ENCODE peak calls at places on chromosomes 2 and 18, in four cellular contexts. One of them, this sample, is unnamed.

GRCh38 chr18:72867721-72868665 is at the start of gene NETO1:
- DNase-seq in H1: no peak
- DNase-seq in spleen: peak; percentile 81
- DNase-seq in DND-41: peak; percentile 65
- DNase-seq in this sample: no peak

GRCh38 chr2:71943238-71944182 is 204.2 kb downstream of the CYP26B1 start:
- DNase-seq in H1: no peak
- DNase-seq in spleen: peak; percentile 71
- DNase-seq in DND-41: no peak
- DNase-seq in this sample: no peak

GRCh38 chr2:160940699-160941098 is 219.5 kb upstream of the TANK start:
- DNase-seq in H1: no peak
- DNase-seq in spleen: no peak
- DNase-seq in DND-41: no peak
- DNase-seq in this sample: no peak

GRCh38 chr2:57848723-57849122 is 197.9 kb upstream of the VRK2 start:
- DNase-seq in H1: no peak
- DNase-seq in spleen: peak; percentile 54
- DNase-seq in DND-41: no peak
- DNase-seq in this sample: no peak

GRCh38 chr2:149611100-149611820 is 23.7 kb upstream of the MMADHC start:
- DNase-seq in H1: no peak
- DNase-seq in spleen: no peak
- DNase-seq in DND-41: no peak
- DNase-seq in this sample: no peak

GRCh38 chr2:170566138-170566537 is 149.0 kb upstream of the SP5 start:
- DNase-seq in H1: no peak
- DNase-seq in spleen: no peak
- DNase-seq in DND-41: no peak
- DNase-seq in this sample: no peak

GRCh38 chr2:178413472-178414265 is 37.3 kb downstream of the PRKRA start:
- DNase-seq in H1: peak; percentile 59
- DNase-seq in spleen: peak; percentile 94
- DNase-seq in DND-41: peak; percentile 87
- DNase-seq in this sample: peak; percentile 80

GRCh38 chr18:51195602-51196115 is 1.8 kb downstream of the MEX3C start:
- DNase-seq in H1: no peak
- DNase-seq in spleen: no peak
- DNase-seq in DND-41: peak; percentile 59
- DNase-seq in this sample: no peak

GRCh38 chr2:72011356-72011661 is 136.4 kb downstream of the CYP26B1 start:
- DNase-seq in H1: no peak
- DNase-seq in spleen: no peak
- DNase-seq in DND-41: no peak
- DNase-seq in this sample: no peak

GRCh38 chr2:120867290-120868231 is 131.9 kb downstream of the GLI2 start:
- DNase-seq in H1: no peak
- DNase-seq in spleen: peak; percentile 77
- DNase-seq in DND-41: no peak
- DNase-seq in this sample: no peak

GRCh38 chr18:33804258-33804657 is 226.2 kb downstream of the ASXL3 start:
- DNase-seq in H1: no peak
- DNase-seq in spleen: no peak
- DNase-seq in DND-41: no peak
- DNase-seq in this sample: no peak

GRCh38 chr2:119436993-119437772 is 5.5 kb downstream of the TMEM37 start:
- DNase-seq in H1: no peak
- DNase-seq in spleen: no peak
- DNase-seq in DND-41: no peak
- DNase-seq in this sample: no peak

GRCh38 chr2:73746015-73746876 is 9.1 kb upstream of the TPRKB start:
- DNase-seq in H1: no peak
- DNase-seq in spleen: peak; percentile 8
- DNase-seq in DND-41: no peak
- DNase-seq in this sample: no peak

GRCh38 chr2:216885117-216885553 is 25.3 kb upstream of the TNP1 start:
- DNase-seq in H1: no peak
- DNase-seq in spleen: peak; percentile 71
- DNase-seq in DND-41: no peak
- DNase-seq in this sample: no peak
- H3K4me1 ChIP-seq in H1: no peaks in the 10 kb centered on the region
- H3K4me1 ChIP-seq in spleen: peaks cover 11% of the 10 kb centered on the region
- H3K4me1 ChIP-seq in DND-41: peaks cover 17% of the 10 kb centered on the region
- H3K4me1 ChIP-seq in this sample: peaks cover 6% of the 10 kb centered on the region

GRCh38 chr18:35050004-35050623 is 8.9 kb downstream of the MAPRE2 start:
- DNase-seq in H1: no peak
- DNase-seq in spleen: no peak
- DNase-seq in DND-41: no peak
- DNase-seq in this sample: no peak
- H3K4me1 ChIP-seq in H1: peaks cover 7% of the 10 kb centered on the region
- H3K4me1 ChIP-seq in spleen: peaks cover 76% of the 10 kb centered on the region
- H3K4me1 ChIP-seq in DND-41: peaks cover 37% of the 10 kb centered on the region
- H3K4me1 ChIP-seq in this sample: peaks cover 68% of the 10 kb centered on the region

GRCh38 chr2:191249131-191249813 is 4.1 kb downstream of the MYO1B start:
- DNase-seq in H1: no peak
- DNase-seq in spleen: no peak
- DNase-seq in DND-41: no peak
- DNase-seq in this sample: no peak

GRCh38 chr2:191245869-191246531 is 796 bp downstream of the MYO1B start:
- DNase-seq in H1: peak; percentile 57
- DNase-seq in spleen: peak; percentile 79
- DNase-seq in DND-41: peak; percentile 80
- DNase-seq in this sample: peak; percentile 10

GRCh38 chr2:191246820-191247380 is 1.7 kb downstream of the MYO1B start:
- DNase-seq in H1: no peak
- DNase-seq in spleen: no peak
- DNase-seq in DND-41: no peak
- DNase-seq in this sample: no peak

GRCh38 chr2:191245046-191245868 is at the start of gene MYO1B:
- DNase-seq in H1: peak; percentile 39
- DNase-seq in spleen: peak; percentile 87
- DNase-seq in DND-41: peak; percentile 77
- DNase-seq in this sample: peak; percentile 31

DNA sequence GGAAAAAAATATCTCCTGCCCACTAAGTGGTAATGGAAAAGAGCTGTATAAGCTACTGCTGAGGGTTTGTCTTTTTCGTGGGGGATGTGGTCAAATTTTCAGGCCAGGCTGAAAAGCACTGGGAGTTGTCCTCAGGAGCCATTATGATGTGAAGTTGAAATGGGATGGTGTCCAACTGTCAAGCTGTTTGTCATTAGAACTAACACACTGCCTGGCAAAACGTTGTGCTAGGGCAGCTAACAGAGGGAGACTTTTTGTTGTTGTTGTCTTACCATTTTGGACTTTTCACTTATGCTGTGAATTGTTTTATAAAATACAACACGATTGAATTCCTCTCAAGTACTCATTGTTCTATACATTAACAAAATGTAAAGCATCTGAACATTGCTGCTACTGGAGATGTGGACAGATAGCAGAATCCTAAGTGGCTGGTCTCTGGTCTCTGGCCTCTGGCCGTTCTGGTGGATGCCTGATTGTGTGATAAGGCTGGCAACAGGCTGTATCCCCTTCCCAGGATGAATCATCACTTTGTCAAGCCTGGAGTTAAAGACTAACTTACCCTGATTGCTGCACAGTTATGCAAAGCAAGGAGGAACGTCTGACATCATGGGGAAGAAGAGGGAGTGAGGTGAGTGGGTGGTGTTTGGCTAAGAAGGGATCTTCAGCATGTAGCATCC is 2.3 kb downstream of the MYO1B start:
- DNase-seq in H1: peak; percentile 13
- DNase-seq in spleen: no peak
- DNase-seq in DND-41: no peak
- DNase-seq in this sample: no peak
- H3K4me1 ChIP-seq in H1: peaks cover 23% of the 10 kb centered on the region
- H3K4me1 ChIP-seq in spleen: peaks cover 35% of the 10 kb centered on the region
- H3K4me1 ChIP-seq in DND-41: peaks cover 25% of the 10 kb centered on the region
- H3K4me1 ChIP-seq in this sample: peaks cover 7% of the 10 kb centered on the region

GRCh38 chr18:31245820-31246219 is 72.1 kb upstream of the DSG1 start:
- DNase-seq in H1: no peak
- DNase-seq in spleen: no peak
- DNase-seq in DND-41: no peak
- DNase-seq in this sample: no peak

GRCh38 chr18:31244737-31245432 is 73.1 kb upstream of the DSG1 start:
- DNase-seq in H1: no peak
- DNase-seq in spleen: no peak
- DNase-seq in DND-41: no peak
- DNase-seq in this sample: no peak

GRCh38 chr18:31247574-31248199 is 70.3 kb upstream of the DSG1 start:
- DNase-seq in H1: no peak
- DNase-seq in spleen: no peak
- DNase-seq in DND-41: no peak
- DNase-seq in this sample: no peak

GRCh38 chr18:31248783-31249521 is 69.0 kb upstream of the DSG1 start:
- DNase-seq in H1: no peak
- DNase-seq in spleen: no peak
- DNase-seq in DND-41: no peak
- DNase-seq in this sample: no peak

DNA sequence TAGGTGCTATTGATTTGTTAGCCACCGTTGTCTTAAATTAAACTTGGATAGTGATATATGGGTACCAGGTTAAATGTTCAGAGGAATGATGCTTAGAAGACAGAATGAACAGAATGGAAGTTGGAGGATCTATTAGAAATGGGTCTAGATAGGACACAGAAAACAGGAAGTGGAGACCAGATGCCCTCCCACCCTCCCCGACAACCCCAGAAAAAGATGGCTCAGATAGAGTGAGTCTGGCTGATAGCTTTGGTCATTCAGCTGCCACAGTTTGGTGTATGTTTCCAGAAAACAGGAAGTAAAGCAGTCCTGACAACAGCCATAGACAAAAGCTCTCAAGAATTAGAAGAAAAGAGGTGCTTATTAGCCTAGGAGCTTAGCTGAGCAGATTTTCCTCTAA is 71.5 kb upstream of the DSG1 start:
- DNase-seq in H1: no peak
- DNase-seq in spleen: no peak
- DNase-seq in DND-41: no peak
- DNase-seq in this sample: no peak
- H3K4me1 ChIP-seq in H1: peaks cover 18% of the 10 kb centered on the region
- H3K4me1 ChIP-seq in spleen: peaks cover 6% of the 10 kb centered on the region
- H3K4me1 ChIP-seq in DND-41: no peaks in the 10 kb centered on the region
- H3K4me1 ChIP-seq in this sample: no peaks in the 10 kb centered on the region

DNA sequence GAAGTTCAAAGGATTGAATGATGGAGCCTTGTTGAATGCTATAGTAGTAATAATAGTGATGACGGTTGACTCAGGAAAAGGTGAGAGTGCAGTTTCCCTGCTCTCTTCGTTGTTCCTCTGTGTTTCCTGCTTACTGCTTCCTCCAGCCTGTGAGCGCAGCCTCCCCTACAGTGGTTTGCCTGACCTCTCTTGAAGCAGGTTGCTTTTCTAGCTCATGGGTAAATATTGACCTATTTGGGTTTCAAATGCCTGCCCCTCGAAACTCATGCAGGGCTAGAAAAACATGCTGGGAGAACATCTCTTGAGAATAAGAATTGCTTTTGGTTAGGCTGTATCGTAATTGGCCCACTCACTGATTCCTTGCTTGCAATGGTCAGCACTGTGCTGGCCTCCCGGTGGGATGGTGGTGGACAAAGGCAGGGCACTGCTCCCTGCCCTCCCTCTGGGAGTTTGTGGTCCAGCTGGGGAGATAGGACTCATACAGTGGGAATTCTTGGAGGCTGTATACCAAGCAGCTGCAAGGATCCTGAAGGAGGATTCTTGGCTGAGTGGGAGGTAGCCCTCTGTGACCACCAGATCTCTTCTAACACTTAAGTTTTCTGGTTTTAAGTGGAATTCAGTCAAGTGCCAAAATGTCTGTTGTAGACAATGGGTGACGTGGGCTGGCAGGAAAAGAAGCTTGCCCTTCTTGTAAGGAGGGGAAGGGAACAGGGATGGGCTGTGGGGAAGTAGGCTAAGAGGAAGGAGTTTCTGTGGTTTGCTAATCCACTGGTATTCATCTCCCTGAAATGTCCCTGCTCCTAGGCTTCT is 5.4 kb upstream of the RNF181 start:
- DNase-seq in H1: no peak
- DNase-seq in spleen: no peak
- DNase-seq in DND-41: no peak
- DNase-seq in this sample: no peak
- H3K4me1 ChIP-seq in H1: no peaks in the 10 kb centered on the region
- H3K4me1 ChIP-seq in spleen: peaks cover 83% of the 10 kb centered on the region
- H3K4me1 ChIP-seq in DND-41: peaks cover 25% of the 10 kb centered on the region
- H3K4me1 ChIP-seq in this sample: peaks cover 30% of the 10 kb centered on the region

GRCh38 chr18:8988262-8988871 is 114.1 kb upstream of the NDUFV2 start:
- DNase-seq in H1: peak; percentile 51
- DNase-seq in spleen: peak; percentile 81
- DNase-seq in DND-41: peak; percentile 69
- DNase-seq in this sample: peak; percentile 52

GRCh38 chr18:8982416-8983183 is 119.9 kb upstream of the NDUFV2 start:
- DNase-seq in H1: no peak
- DNase-seq in spleen: no peak
- DNase-seq in DND-41: peak; percentile 46
- DNase-seq in this sample: no peak

GRCh38 chr18:8987250-8987649 is 115.2 kb upstream of the NDUFV2 start:
- DNase-seq in H1: no peak
- DNase-seq in spleen: no peak
- DNase-seq in DND-41: no peak
- DNase-seq in this sample: no peak

GRCh38 chr18:8980496-8981402 is 121.8 kb upstream of the NDUFV2 start:
- DNase-seq in H1: no peak
- DNase-seq in spleen: no peak
- DNase-seq in DND-41: no peak
- DNase-seq in this sample: no peak

GRCh38 chr18:8984131-8984670 is 118.3 kb upstream of the NDUFV2 start:
- DNase-seq in H1: no peak
- DNase-seq in spleen: no peak
- DNase-seq in DND-41: no peak
- DNase-seq in this sample: no peak
- H3K4me1 ChIP-seq in H1: peaks cover 8% of the 10 kb centered on the region
- H3K4me1 ChIP-seq in spleen: no peaks in the 10 kb centered on the region
- H3K4me1 ChIP-seq in DND-41: no peaks in the 10 kb centered on the region
- H3K4me1 ChIP-seq in this sample: no peaks in the 10 kb centered on the region

DNA sequence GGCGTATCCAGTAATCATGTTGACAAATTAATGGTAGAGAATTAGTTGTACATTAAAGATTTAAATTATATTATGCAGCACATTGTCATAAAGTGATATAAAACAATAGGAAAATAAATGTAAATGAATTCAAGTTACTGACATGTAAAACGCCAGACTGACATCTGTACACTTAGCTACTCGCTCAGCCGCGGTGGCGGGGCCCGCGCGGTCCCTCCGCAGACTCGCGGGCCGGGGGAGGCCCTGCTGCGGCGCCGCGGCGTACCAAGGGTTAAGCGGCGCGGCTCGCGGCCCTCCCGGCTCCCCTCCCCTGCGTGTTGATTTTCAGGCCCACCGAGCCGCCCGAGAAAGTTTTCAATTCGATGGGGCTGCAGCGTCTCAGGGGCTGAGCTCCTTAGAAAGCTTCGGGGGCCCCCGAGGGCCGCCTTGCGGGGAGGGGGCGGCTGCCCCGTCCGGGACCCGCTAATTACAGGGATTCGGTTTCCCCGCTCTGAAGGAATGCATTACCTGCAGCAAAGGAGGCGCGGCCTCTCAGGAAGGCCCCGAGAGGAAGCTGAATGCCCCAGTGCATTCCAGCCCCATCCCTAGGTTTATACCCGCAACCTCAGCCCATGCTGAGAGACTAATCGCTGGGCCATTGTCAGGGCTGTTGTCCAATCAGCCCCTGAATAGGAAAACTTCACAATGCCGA is 138.9 kb upstream of the SIX3 start:
- DNase-seq in H1: peak; percentile 88
- DNase-seq in spleen: no peak
- DNase-seq in DND-41: no peak
- DNase-seq in this sample: no peak
- H3K4me1 ChIP-seq in H1: peaks cover 35% of the 10 kb centered on the region
- H3K4me1 ChIP-seq in spleen: peaks cover 27% of the 10 kb centered on the region
- H3K4me1 ChIP-seq in DND-41: no peaks in the 10 kb centered on the region
- H3K4me1 ChIP-seq in this sample: peaks cover 12% of the 10 kb centered on the region